ENCODE peak calls at places on chromosomes 3 and 15, in eight cellular contexts. A is CD8-positive, alpha-beta T cell; U is B cell; O is mucosa of descending colon; C is body of pancreas; V is AG10803; M is GM13977; Y is D721Med. Q is an unnamed sample.
A peak's percentile ranks its signal among the peaks of the same experiment; 100 is the strongest.

GRCh38 chr3:23915537-23916108 is 1.2 kb downstream of the NKIRAS1 start:
- DNase-seq in A (no peak), U (no peak), O (peak; percentile 17), C (no peak), V (peak; percentile 22), M (no peak), Y (no peak), Q (no peak)

GRCh38 chr15:101081900-101082299 is 162.7 kb downstream of the LRRK1 start:
- DNase-seq in A (no peak), U (no peak), O (no peak), C (no peak), V (no peak), M (no peak), Y (no peak), Q (no peak)

GRCh38 chr3:10319251-10319650 is 1.7 kb downstream of the SEC13 start:
- DNase-seq in A (no peak), U (no peak), O (peak; percentile 30), C (no peak), V (no peak), M (no peak), Y (no peak), Q (no peak)

GRCh38 chr3:116453676-116454346 is 8.5 kb upstream of the LSAMP start:
- DNase-seq in A (no peak), U (no peak), O (no peak), C (no peak), V (peak; percentile 22), M (no peak), Y (no peak), Q (no peak)

GRCh38 chr3:149198611-149199010 is 23.0 kb downstream of the CP start:
- DNase-seq in A (no peak), U (no peak), O (no peak), C (no peak), V (peak; percentile 13), M (no peak), Y (no peak), Q (no peak)

GRCh38 chr3:44077267-44077666 is 164.4 kb upstream of the TOPAZ1 start:
- DNase-seq in A (no peak), U (no peak), O (peak; percentile 6), C (peak; percentile 7), V (peak; percentile 20), M (no peak), Y (no peak), Q (no peak)

GRCh38 chr3:11029948-11030347 is 37.4 kb downstream of the SLC6A1 start:
- DNase-seq in A (no peak), U (no peak), O (no peak), C (no peak), V (no peak), M (no peak), Y (no peak), Q (no peak)

GRCh38 chr3:8443829-8444791 is 57.5 kb upstream of the LMCD1 start:
- DNase-seq in A (no peak), U (no peak), O (peak; percentile 91), C (peak; percentile 97), V (peak; percentile 100), M (no peak), Y (no peak), Q (peak; percentile 66)

GRCh38 chr15:82063055-82063454 is 17.2 kb upstream of the MEX3B start:
- DNase-seq in A (no peak), U (no peak), O (no peak), C (no peak), V (no peak), M (no peak), Y (no peak), Q (no peak)

GRCh38 chr3:54837964-54838363 is 89.9 kb downstream of the LRTM1 start:
- DNase-seq in A (no peak), U (no peak), O (peak; percentile 13), C (no peak), V (peak; percentile 54), M (no peak), Y (no peak), Q (no peak)
- TF ChIP-seq CTCF in A (no peak), U (no peak), O (no peak), C (no peak), V (peak; percentile 51), M (no peak), Y (no peak), Q (peak; percentile 41)

DNA sequence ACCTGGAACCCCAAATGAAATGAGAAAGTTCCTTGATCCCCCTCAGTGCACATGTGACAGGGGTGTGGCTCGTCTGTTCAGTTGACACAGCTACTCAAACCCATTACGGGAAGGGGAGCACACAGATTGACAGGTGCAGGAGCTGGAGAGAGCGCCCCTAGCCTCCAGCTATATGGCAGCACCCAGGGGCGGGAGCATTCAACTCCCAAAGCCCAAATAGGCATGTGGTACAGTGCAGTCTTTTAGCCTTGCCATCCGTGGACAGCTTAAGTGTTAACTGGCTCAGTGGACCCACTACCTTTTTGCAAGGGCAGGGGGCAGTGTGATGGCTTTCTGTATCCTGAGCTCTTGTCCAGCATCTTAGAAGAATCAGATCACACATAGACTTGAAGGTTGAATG is 1374.2 kb upstream of the ALCAM start:
- DNase-seq in A (no peak), U (no peak), O (no peak), C (no peak), V (no peak), M (no peak), Y (no peak), Q (no peak)
- TF ChIP-seq CTCF in A (no peak), U (no peak), O (no peak), C (no peak), V (no peak), M (no peak), Y (no peak), Q (no peak)

GRCh38 chr3:56467108-56467507 is 1.2 kb downstream of the ERC2 start:
- DNase-seq in A (no peak), U (no peak), O (peak; percentile 80), C (peak; percentile 92), V (peak; percentile 19), M (peak; percentile 55), Y (peak; percentile 56), Q (peak; percentile 55)

GRCh38 chr3:56471771-56472170 is 3.5 kb upstream of the ERC2 start:
- DNase-seq in A (no peak), U (no peak), O (no peak), C (peak; percentile 28), V (no peak), M (no peak), Y (no peak), Q (no peak)

GRCh38 chr3:56469141-56469540 is 874 bp upstream of the ERC2 start:
- DNase-seq in A (no peak), U (no peak), O (no peak), C (no peak), V (no peak), M (no peak), Y (no peak), Q (no peak)

GRCh38 chr3:56467801-56468183 is 475 bp downstream of the ERC2 start:
- DNase-seq in A (no peak), U (no peak), O (no peak), C (peak; percentile 21), V (no peak), M (peak; percentile 16), Y (no peak), Q (peak; percentile 26)

DNA sequence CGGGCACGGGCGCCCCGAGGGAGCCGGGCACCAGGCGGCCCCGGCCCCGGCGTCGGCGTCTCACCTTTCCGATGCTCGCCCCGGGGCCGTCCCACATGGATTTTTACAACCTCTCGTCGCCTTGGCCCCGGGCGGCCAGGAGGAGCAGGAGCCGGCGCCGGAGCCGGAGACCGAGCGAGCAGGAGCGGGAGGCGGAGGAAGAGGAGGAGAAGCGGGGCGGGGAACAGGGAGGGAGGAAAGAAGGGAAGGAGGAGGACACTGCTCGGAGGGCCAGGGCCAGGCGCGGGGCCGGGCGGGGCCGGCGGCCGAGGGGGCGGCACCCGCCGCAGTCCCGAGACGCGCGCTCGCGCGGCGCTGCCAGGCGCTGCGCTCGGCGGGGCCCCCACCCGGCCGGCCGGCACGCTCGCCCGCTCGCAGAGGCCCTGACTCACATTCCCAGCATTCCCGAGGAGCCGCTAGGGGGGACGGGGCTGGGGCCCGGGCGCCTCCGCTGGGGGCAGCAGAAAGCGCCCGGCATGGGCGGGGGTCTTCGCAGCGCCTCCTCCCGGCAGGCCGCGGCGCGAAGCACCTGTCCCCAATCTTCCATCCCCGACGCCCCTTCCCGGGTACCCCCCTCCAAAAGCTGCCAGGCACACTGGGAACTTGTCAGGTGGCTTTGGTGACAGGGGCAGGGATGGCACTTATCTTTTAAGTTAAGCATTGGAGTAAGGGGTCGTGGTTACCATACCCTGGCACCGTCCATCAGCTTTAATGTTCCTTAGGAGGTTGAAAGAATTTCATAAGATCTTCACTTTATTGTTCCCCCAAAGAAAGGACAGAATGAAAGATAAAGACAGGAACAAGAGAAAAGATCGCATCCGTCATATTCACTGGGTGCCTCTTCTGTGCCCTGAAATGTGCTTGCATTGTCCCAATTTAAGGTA is at the start of gene ERC2:
- DNase-seq in A (no peak), U (no peak), O (peak; percentile 21), C (peak; percentile 75), V (peak; percentile 9), M (no peak), Y (peak; percentile 23), Q (peak; percentile 78)
- TF ChIP-seq CTCF in A (no peak), U (no peak), O (no peak), C (peak; percentile 21), V (no peak), M (no peak), Y (peak; percentile 19), Q (peak; percentile 63)

DNA sequence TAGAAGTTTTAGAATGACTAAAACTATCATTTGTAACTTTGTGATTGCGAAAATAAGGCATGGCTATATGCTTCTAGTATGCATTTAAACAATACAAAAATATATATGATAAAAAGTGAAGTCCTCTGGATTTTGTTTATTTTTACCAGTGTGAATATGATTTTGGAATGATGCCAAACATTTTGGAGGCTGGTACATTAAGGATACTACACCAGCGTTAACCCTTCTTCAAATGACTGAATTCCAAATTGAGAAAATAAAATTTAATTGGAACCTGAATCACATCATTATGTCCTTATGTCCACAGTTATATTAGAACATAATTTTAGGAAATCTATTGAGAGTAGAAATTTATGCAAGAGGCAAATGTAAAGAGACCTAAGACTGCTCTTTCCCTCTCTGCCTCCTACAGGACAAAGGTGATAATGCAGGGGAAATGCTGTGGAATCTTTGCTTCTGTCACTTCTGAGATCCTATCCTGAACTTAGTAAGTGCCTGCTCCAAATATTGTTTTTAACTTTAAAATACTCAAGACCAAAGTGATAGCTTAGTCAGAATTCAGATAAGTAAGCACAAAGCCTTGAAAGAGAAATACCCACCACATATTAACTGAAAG is 121.1 kb upstream of the NANOGP8 start:
- DNase-seq in A (no peak), U (no peak), O (peak; percentile 11), C (no peak), V (no peak), M (peak; percentile 20), Y (no peak), Q (no peak)
- TF ChIP-seq CTCF in A (no peak), U (peak; percentile 14), O (no peak), C (no peak), V (peak; percentile 43), M (peak; percentile 59), Y (peak; percentile 38), Q (peak; percentile 57)

Q was measured in neural crest cell.